ENCODE peak calls at places on chromosomes 12 and 14, in ten cellular contexts. W is effector memory CD4-positive, alpha-beta T cell; I is PC-3; N is stomach; Q is psoas muscle; G is endothelial cell of umbilical vein; M is mammary epithelial cell; F is testis; V is neural progenitor cell; L is cardiac muscle cell. E is an unnamed sample.

GRCh38 chr12:65308601-65309071 is 30.2 kb downstream of the MSRB3 start:
- DNase-seq in L (peak; percentile 42), M (peak; percentile 24), I (peak; percentile 27), F (no peak), N (no peak), V (no peak), W (no peak), Q (no peak), G (peak; percentile 93), E (peak; percentile 47)

GRCh38 chr12:47032644-47033043 is 46.8 kb upstream of the PCED1B start:
- DNase-seq in W (no peak), I (peak; percentile 78), F (no peak), Q (no peak), M (peak; percentile 55), V (peak; percentile 59), N (no peak), G (peak; percentile 74), L (peak; percentile 84), E (peak; percentile 84)

GRCh38 chr12:34107781-34108404 is 85.6 kb downstream of the ALG10 start:
- DNase-seq in F (no peak), Q (no peak), W (no peak), L (no peak), N (no peak), V (no peak), M (no peak), I (no peak), G (no peak), E (no peak)

GRCh38 chr14:96752594-96752993 is 44.6 kb upstream of the VRK1 start:
- DNase-seq in G (no peak), W (no peak), F (no peak), L (no peak), V (no peak), Q (no peak), I (no peak), M (peak; percentile 32), N (no peak), E (no peak)

GRCh38 chr12:10016881-10017280 is 6.5 kb downstream of the CLEC12B start:
- DNase-seq in I (peak; percentile 54), L (peak; percentile 13), N (no peak), F (no peak), Q (no peak), M (peak; percentile 16), W (no peak), G (peak; percentile 86), V (no peak), E (no peak)

GRCh38 chr12:29739279-29739991 is 44.3 kb downstream of the TMTC1 start:
- DNase-seq in V (no peak), W (no peak), G (no peak), M (no peak), Q (no peak), F (no peak), I (no peak), N (no peak), L (no peak), E (peak; percentile 48)

GRCh38 chr14:102749393-102749792 is 27.9 kb upstream of the TRAF3 start:
- DNase-seq in L (no peak), W (no peak), G (no peak), N (no peak), V (no peak), F (no peak), I (no peak), M (no peak), Q (no peak), E (no peak)

GRCh38 chr12:58007875-58008274 is 66.5 kb downstream of the ATP23 start:
- DNase-seq in G (no peak), M (no peak), F (no peak), L (no peak), W (no peak), I (no peak), V (no peak), N (no peak), Q (no peak), E (no peak)

GRCh38 chr14:60753264-60754126 is 18.9 kb downstream of the MNAT1 start:
- DNase-seq in Q (no peak), M (no peak), L (peak; percentile 45), N (no peak), G (no peak), I (no peak), F (no peak), V (no peak), W (peak; percentile 18), E (no peak)

GRCh38 chr14:76019676-76020075 is 34.1 kb downstream of the IFT43 start:
- DNase-seq in N (no peak), W (no peak), Q (no peak), G (no peak), M (no peak), L (no peak), I (peak; percentile 23), V (no peak), F (no peak), E (no peak)

GRCh38 chr12:104057771-104058197 is 6.5 kb upstream of the HCFC2 start:
- DNase-seq in N (no peak), I (peak; percentile 55), G (peak; percentile 53), Q (no peak), L (peak; percentile 43), W (no peak), M (no peak), F (no peak), V (peak; percentile 46), E (peak; percentile 61)

GRCh38 chr12:1929985-1930815 is 11.7 kb upstream of the CACNA2D4 start:
- DNase-seq in N (peak; percentile 17), M (no peak), G (no peak), I (no peak), W (no peak), F (peak; percentile 5), V (no peak), Q (no peak), L (no peak), E (no peak)

GRCh38 chr14:66955159-66955558 is 234.1 kb upstream of the GARIN2 start:
- DNase-seq in M (no peak), N (no peak), W (no peak), G (no peak), V (no peak), Q (no peak), F (no peak), L (no peak), I (no peak), E (no peak)

GRCh38 chr12:80807640-80808288 is 91.1 kb downstream of the MYF5 start:
- DNase-seq in F (no peak), L (no peak), Q (no peak), V (no peak), I (peak; percentile 6), M (no peak), N (no peak), W (no peak), G (no peak), E (no peak)

GRCh38 chr14:81534510-81535074 is 939 bp upstream of the SEL1L start:
- DNase-seq in L (no peak), N (no peak), M (no peak), F (no peak), W (no peak), V (no peak), I (no peak), G (no peak), Q (no peak), E (no peak)
- H3K4me1 ChIP-seq in L (peaks cover 9% of the 10 kb centered on the region), N (peaks cover 61% of the 10 kb centered on the region), M (peaks cover 6% of the 10 kb centered on the region), F (peaks cover 6% of the 10 kb centered on the region), W (peaks cover 17% of the 10 kb centered on the region), V (peaks cover 7% of the 10 kb centered on the region), I (peaks cover 17% of the 10 kb centered on the region), G (peaks cover 7% of the 10 kb centered on the region), Q (peaks cover 32% of the 10 kb centered on the region), E (peaks cover 36% of the 10 kb centered on the region)

GRCh38 chr12:124499873-124500231 is 67.6 kb downstream of the NCOR2 start:
- DNase-seq in V (no peak), G (no peak), M (no peak), I (no peak), L (no peak), W (no peak), F (no peak), Q (no peak), N (no peak), E (no peak)
- H3K4me1 ChIP-seq in V (peaks cover 32% of the 10 kb centered on the region), G (peaks cover 16% of the 10 kb centered on the region), M (peaks cover 59% of the 10 kb centered on the region), I (no peaks in the 10 kb centered on the region), L (peaks cover 45% of the 10 kb centered on the region), W (peaks cover 9% of the 10 kb centered on the region), F (peaks cover 54% of the 10 kb centered on the region), Q (peaks cover 79% of the 10 kb centered on the region), N (peaks cover 83% of the 10 kb centered on the region), E (peaks cover 33% of the 10 kb centered on the region)

GRCh38 chr14:70885343-70886014 is 21.8 kb upstream of the PCNX1 start:
- DNase-seq in G (no peak), I (no peak), L (no peak), F (no peak), V (no peak), N (no peak), M (no peak), Q (no peak), W (no peak), E (no peak)

GRCh38 chr14:70884595-70885342 is 22.5 kb upstream of the PCNX1 start:
- DNase-seq in V (no peak), I (no peak), F (peak; percentile 37), N (no peak), M (peak; percentile 65), G (no peak), L (peak; percentile 35), Q (no peak), W (no peak), E (no peak)

GRCh38 chr14:70882771-70883492 is 24.3 kb upstream of the PCNX1 start:
- DNase-seq in V (no peak), G (peak; percentile 70), Q (no peak), I (peak; percentile 58), F (no peak), N (no peak), M (peak; percentile 74), L (peak; percentile 92), W (no peak), E (no peak)

GRCh38 chr14:70879448-70879847 is 27.8 kb upstream of the PCNX1 start:
- DNase-seq in F (no peak), W (no peak), G (no peak), V (no peak), I (no peak), L (no peak), Q (no peak), N (no peak), M (no peak), E (no peak)

DNA sequence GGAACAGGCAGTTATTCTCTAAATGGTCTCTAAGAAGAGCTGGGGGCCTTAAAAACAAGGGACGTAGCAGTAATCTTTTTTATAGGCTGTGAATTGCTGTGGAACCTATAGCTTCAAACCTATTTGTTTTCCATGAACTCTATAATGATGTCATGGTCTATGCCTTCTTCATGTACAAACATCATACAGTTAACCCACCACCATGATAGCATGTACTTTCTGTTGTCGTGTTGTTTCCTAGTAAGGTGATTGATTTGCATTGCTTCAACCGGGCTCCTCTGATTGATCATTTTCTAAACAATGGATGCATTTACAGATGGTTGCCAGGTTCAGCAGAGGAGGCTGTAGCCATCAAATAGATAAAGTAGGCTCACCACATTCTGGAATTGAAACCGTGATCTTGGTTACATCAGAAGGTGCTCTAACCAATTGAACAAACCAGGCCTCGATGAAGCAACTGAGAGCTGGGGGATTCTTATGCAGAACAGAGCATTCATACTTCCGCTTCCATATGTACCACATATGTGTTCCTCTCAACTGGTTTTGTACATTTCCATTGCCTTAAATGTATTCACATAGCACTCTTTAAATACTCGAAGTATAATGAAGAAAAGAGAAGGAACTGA is 25.6 kb upstream of the PCNX1 start:
- DNase-seq in W (no peak), V (no peak), N (no peak), Q (no peak), M (no peak), G (no peak), L (no peak), I (no peak), F (no peak), E (no peak)
- H3K4me1 ChIP-seq in W (peaks cover 41% of the 10 kb centered on the region), V (no peaks in the 10 kb centered on the region), N (peaks cover 4% of the 10 kb centered on the region), Q (no peaks in the 10 kb centered on the region), M (peaks cover 24% of the 10 kb centered on the region), G (peaks cover 10% of the 10 kb centered on the region), L (peaks cover 19% of the 10 kb centered on the region), I (no peaks in the 10 kb centered on the region), F (no peaks in the 10 kb centered on the region), E (peaks cover 22% of the 10 kb centered on the region)

GRCh38 chr14:88612981-88613380 is 50.1 kb downstream of the ZC3H14 start:
- DNase-seq in V (no peak), I (peak; percentile 15), F (no peak), W (no peak), M (no peak), G (peak; percentile 19), Q (no peak), L (no peak), N (no peak), E (peak; percentile 3)
- H3K4me1 ChIP-seq in V (peaks cover 5% of the 10 kb centered on the region), I (peaks cover 39% of the 10 kb centered on the region), F (no peaks in the 10 kb centered on the region), W (no peaks in the 10 kb centered on the region), M (peaks cover 51% of the 10 kb centered on the region), G (peaks cover 39% of the 10 kb centered on the region), Q (peaks cover 7% of the 10 kb centered on the region), L (peaks cover 11% of the 10 kb centered on the region), N (peaks cover 21% of the 10 kb centered on the region), E (peaks cover 18% of the 10 kb centered on the region)

E was measured in adipocyte.